ENCODE peak calls at places on chromosomes 2 and 18, in four cellular contexts. X is H7; T is RWPE2; O is CD8-positive, alpha-beta memory T cell. Q is an unnamed sample.

GRCh38 chr2:46008082-46008870 is 288.9 kb upstream of the EPAS1 start:
- DNase-seq in X (no peak), T (no peak), O (no peak), Q (no peak)

GRCh38 chr18:56085561-56085960 is 497.6 kb upstream of the TCF4 start:
- DNase-seq in X (no peak), T (no peak), O (no peak), Q (no peak)

GRCh38 chr2:26457241-26457666 is 20.7 kb downstream of the OTOF start:
- DNase-seq in X (no peak), T (no peak), O (no peak), Q (no peak)

GRCh38 chr2:127418300-127419111 is at the start of gene PROC:
- DNase-seq in X (no peak), T (no peak), O (no peak), Q (no peak)

GRCh38 chr2:20349457-20350034 is 1.1 kb downstream of the PUM2 start:
- DNase-seq in X (no peak), T (no peak), O (no peak), Q (no peak)

GRCh38 chr2:202695166-202695565 is 60.4 kb downstream of the FAM117B start:
- DNase-seq in X (no peak), T (no peak), O (no peak), Q (peak)

GRCh38 chr2:240506406-240507059 is 51.3 kb downstream of the ANKMY1 start:
- DNase-seq in X (peak), T (no peak), O (no peak), Q (no peak)

GRCh38 chr18:35616664-35617423 is 35.3 kb downstream of the GALNT1 start:
- DNase-seq in X (no peak), T (peak), O (peak), Q (peak)

GRCh38 chr18:7980136-7980535 is 413.0 kb downstream of the PTPRM start:
- DNase-seq in X (peak), T (no peak), O (no peak), Q (no peak)

GRCh38 chr18:74251297-74252031 is 40.3 kb downstream of the CYB5A start:
- DNase-seq in X (no peak), T (no peak), O (no peak), Q (peak)

GRCh38 chr2:158984554-158985207 is 16.2 kb downstream of the TANC1 start:
- DNase-seq in X (peak), T (no peak), O (no peak), Q (no peak)

GRCh38 chr18:13464432-13465125 is 246.0 kb downstream of the LDLRAD4 start:
- DNase-seq in X (no peak), T (no peak), O (peak), Q (peak)

GRCh38 chr2:3447789-3448317 is 68.4 kb downstream of the TRAPPC12 start:
- DNase-seq in X (no peak), T (no peak), O (no peak), Q (no peak)

GRCh38 chr2:197453914-197454398 is 604 bp downstream of the COQ10B start:
- DNase-seq in X (peak), T (peak), O (no peak), Q (peak)

GRCh38 chr2:216956820-216957493 is 97.1 kb upstream of the TNP1 start:
- DNase-seq in X (no peak), T (no peak), O (no peak), Q (no peak)

GRCh38 chr2:3805120-3805519 is 101.7 kb downstream of the DCDC2C start:
- DNase-seq in X (peak), T (no peak), O (no peak), Q (peak)

GRCh38 chr2:218991674-218992168 is 1.5 kb downstream of the CRYBA2 start:
- DNase-seq in X (peak), T (no peak), O (no peak), Q (no peak)

GRCh38 chr2:65064728-65065552 is 8.7 kb downstream of the CEP68 start:
- DNase-seq in X (peak), T (no peak), O (peak), Q (peak)

GRCh38 chr18:4125246-4125938 is 329.7 kb downstream of the DLGAP1 start:
- DNase-seq in X (no peak), T (no peak), O (no peak), Q (no peak)

GRCh38 chr18:25348361-25349130 is 3.4 kb downstream of the ZNF521 start:
- DNase-seq in X (peak), T (no peak), O (no peak), Q (no peak)

GRCh38 chr2:19875280-19875679 is 26.5 kb downstream of the TTC32 start:
- DNase-seq in X (no peak), T (no peak), O (no peak), Q (no peak)

GRCh38 chr18:10314111-10314510 is 140.3 kb upstream of the APCDD1 start:
- DNase-seq in X (no peak), T (no peak), O (no peak), Q (no peak)

GRCh38 chr2:217857624-217858506 is 144.9 kb downstream of the TNS1 start:
- DNase-seq in X (no peak), T (no peak), O (no peak), Q (no peak)

GRCh38 chr2:10514287-10514686 is 66.2 kb upstream of the ODC1 start:
- DNase-seq in X (no peak), T (no peak), O (no peak), Q (no peak)

GRCh38 chr2:68167186-68167585 is 9.5 kb downstream of the PNO1 start:
- DNase-seq in X (no peak), T (no peak), O (no peak), Q (no peak)

GRCh38 chr2:10397878-10398277 is 50.2 kb downstream of the ODC1 start:
- DNase-seq in X (no peak), T (no peak), O (no peak), Q (no peak)

GRCh38 chr2:51717318-51717717 is 685.4 kb upstream of the NRXN1 start:
- DNase-seq in X (no peak), T (no peak), O (no peak), Q (no peak)

GRCh38 chr2:217878865-217879595 is 123.8 kb downstream of the TNS1 start:
- DNase-seq in X (peak), T (no peak), O (no peak), Q (no peak)

GRCh38 chr18:27599202-27599829 is 414.2 kb upstream of the CHST9 start:
- DNase-seq in X (no peak), T (no peak), O (no peak), Q (peak)

GRCh38 chr18:8324343-8325065 is 284.7 kb upstream of the RAB12 start:
- DNase-seq in X (no peak), T (no peak), O (no peak), Q (no peak)

GRCh38 chr18:36728345-36728744 is 100.5 kb downstream of the TPGS2 start:
- DNase-seq in X (no peak), T (no peak), O (no peak), Q (no peak)

GRCh38 chr18:36729197-36729596 is 99.6 kb downstream of the TPGS2 start:
- DNase-seq in X (no peak), T (no peak), O (no peak), Q (no peak)

GRCh38 chr18:36719630-36720029 is 109.2 kb downstream of the TPGS2 start:
- DNase-seq in X (no peak), T (no peak), O (no peak), Q (no peak)

GRCh38 chr18:36724591-36725001 is 104.2 kb downstream of the TPGS2 start:
- DNase-seq in X (no peak), T (no peak), O (no peak), Q (no peak)

GRCh38 chr18:36724169-36724568 is 104.6 kb downstream of the TPGS2 start:
- DNase-seq in X (no peak), T (no peak), O (no peak), Q (no peak)
- H3K4me3 ChIP-seq in X (no peak), T (no peak), O (no peak), Q (no peak)

GRCh38 chr2:55136138-55136541 is 85.9 kb upstream of the RTN4 start:
- DNase-seq in X (no peak), T (no peak), O (no peak), Q (no peak)

GRCh38 chr2:55137024-55137958 is 87.0 kb upstream of the RTN4 start:
- DNase-seq in X (no peak), T (no peak), O (no peak), Q (no peak)

GRCh38 chr2:55134316-55134706 is 84.1 kb upstream of the RTN4 start:
- DNase-seq in X (no peak), T (no peak), O (no peak), Q (no peak)

GRCh38 chr2:55130849-55131248 is 80.6 kb upstream of the RTN4 start:
- DNase-seq in X (no peak), T (no peak), O (no peak), Q (no peak)

GRCh38 chr2:55133467-55134315 is 83.4 kb upstream of the RTN4 start:
- DNase-seq in X (peak), T (no peak), O (peak), Q (no peak)
- H3K4me3 ChIP-seq in X (no peak), T (no peak), O (peak), Q (no peak)

GRCh38 chr2:226790436-226790835 is 9.2 kb downstream of the IRS1 start:
- DNase-seq in X (no peak), T (no peak), O (no peak), Q (no peak)
- H3K4me3 ChIP-seq in X (peak), T (no peak), O (peak), Q (no peak)

GRCh38 chr2:88856409-88857135 is 165.1 kb downstream of the RPIA start:
- DNase-seq in X (no peak), T (no peak), O (no peak), Q (no peak)

GRCh38 chr2:88857951-88858406 is 166.5 kb downstream of the RPIA start:
- DNase-seq in X (peak), T (no peak), O (no peak), Q (no peak)

GRCh38 chr2:88859461-88859860 is 168.0 kb downstream of the RPIA start:
- DNase-seq in X (no peak), T (no peak), O (no peak), Q (no peak)

GRCh38 chr2:88855620-88856408 is 164.3 kb downstream of the RPIA start:
- DNase-seq in X (no peak), T (no peak), O (no peak), Q (no peak)

GRCh38 chr2:88857274-88857741 is 165.8 kb downstream of the RPIA start:
- DNase-seq in X (no peak), T (no peak), O (no peak), Q (no peak)
- H3K4me3 ChIP-seq in X (no peak), T (no peak), O (no peak), Q (no peak)

DNA sequence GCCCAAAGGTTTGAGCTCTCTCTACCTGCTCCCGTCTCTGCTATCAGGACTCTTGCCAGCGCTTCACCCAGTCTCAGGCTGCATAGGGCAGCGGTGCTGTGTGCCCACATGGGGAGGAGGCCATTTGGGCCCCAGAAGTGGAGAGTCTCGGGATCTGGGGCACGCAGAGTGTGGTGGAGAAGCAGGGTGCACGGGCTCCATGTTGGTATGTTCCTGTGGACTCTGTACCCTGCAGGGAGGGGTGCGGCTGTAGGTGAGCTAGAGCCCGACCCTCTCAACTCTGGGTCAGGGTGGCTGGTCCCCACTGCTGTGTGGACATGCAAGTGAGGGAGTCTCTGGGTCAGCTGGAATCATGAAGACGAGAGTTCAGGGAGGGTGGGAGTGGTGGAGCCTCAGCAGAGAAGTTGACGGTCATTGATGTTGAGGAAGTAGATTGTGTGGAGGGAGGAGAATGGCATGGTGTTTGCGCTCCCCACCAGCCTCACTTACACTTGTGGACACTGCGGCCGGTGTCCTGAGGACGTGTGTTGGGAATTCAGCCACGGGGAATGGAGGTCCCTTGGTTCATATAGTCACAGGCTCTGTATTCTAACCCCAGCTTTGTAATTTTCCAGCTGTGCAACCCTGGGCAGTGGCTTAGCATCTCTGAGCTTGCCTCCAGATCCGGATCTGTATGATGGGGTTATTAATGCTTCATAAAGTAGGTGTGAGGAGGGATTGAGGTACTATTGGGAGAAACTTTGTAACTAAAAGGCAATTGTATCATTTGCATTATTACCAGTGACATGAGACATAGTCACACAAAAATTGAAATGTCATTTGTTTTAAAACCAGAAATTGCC is 829 bp upstream of the PSD4 start:
- DNase-seq in X (peak), T (no peak), O (no peak), Q (no peak)
- H3K4me3 ChIP-seq in X (no peak), T (no peak), O (peak), Q (no peak)

GRCh38 chr2:106582431-106583143 is 95.4 kb downstream of the CD8B2 start:
- DNase-seq in X (peak), T (no peak), O (peak), Q (no peak)
- H3K4me3 ChIP-seq in X (peak), T (no peak), O (peak), Q (no peak)

GRCh38 chr2:135570884-135571283 is 39.6 kb downstream of the R3HDM1 start:
- DNase-seq in X (no peak), T (no peak), O (no peak), Q (no peak)
- H3K4me3 ChIP-seq in X (no peak), T (no peak), O (no peak), Q (no peak)

GRCh38 chr2:157052685-157053224 is 204.8 kb upstream of the GALNT5 start:
- DNase-seq in X (no peak), T (no peak), O (no peak), Q (no peak)
- H3K4me3 ChIP-seq in X (no peak), T (no peak), O (no peak), Q (no peak)

GRCh38 chr2:138365581-138365980 is 136.0 kb upstream of the SPOPL start:
- DNase-seq in X (no peak), T (no peak), O (no peak), Q (no peak)
- H3K4me3 ChIP-seq in X (no peak), T (no peak), O (no peak), Q (no peak)